ENCODE peak calls at places on chromosome 2, in four cellular contexts. U, N, C and I are unnamed samples.

GRCh38 chr2:175854665-175855064 is 147.4 kb downstream of the LNPK start:
- DNase-seq in U (no peak), N (no peak), C (no peak), I (no peak)

GRCh38 chr2:239820836-239821693 is 204.1 kb downstream of the NDUFA10 start:
- DNase-seq in U (peak; percentile 38), N (peak; percentile 43), C (peak; percentile 67), I (peak; percentile 23)

GRCh38 chr2:3465844-3466481 is 53.4 kb downstream of the ADI1 start:
- DNase-seq in U (no peak), N (no peak), C (peak; percentile 56), I (no peak)

GRCh38 chr2:121490734-121491133 is 39.9 kb upstream of the RNU4ATAC start:
- DNase-seq in U (no peak), N (no peak), C (no peak), I (no peak)

GRCh38 chr2:200148366-200148765 is 158.1 kb upstream of the SPATS2L start:
- DNase-seq in U (no peak), N (no peak), C (no peak), I (no peak)

GRCh38 chr2:10078704-10079191 is 1.5 kb downstream of the CYS1 start:
- DNase-seq in U (no peak), N (no peak), C (no peak), I (no peak)

GRCh38 chr2:67346718-67347407 is 50.3 kb upstream of the ETAA1 start:
- DNase-seq in U (no peak), N (no peak), C (no peak), I (no peak)

GRCh38 chr2:655626-656025 is 21.6 kb downstream of the TMEM18 start:
- DNase-seq in U (no peak), N (no peak), C (peak; percentile 7), I (no peak)

GRCh38 chr2:147405651-147406050 is 439.2 kb upstream of the ACVR2A start:
- DNase-seq in U (no peak), N (no peak), C (no peak), I (no peak)

GRCh38 chr2:197073701-197074433 is 147.4 kb upstream of the PGAP1 start:
- DNase-seq in U (no peak), N (no peak), C (peak; percentile 25), I (peak; percentile 35)

DNA sequence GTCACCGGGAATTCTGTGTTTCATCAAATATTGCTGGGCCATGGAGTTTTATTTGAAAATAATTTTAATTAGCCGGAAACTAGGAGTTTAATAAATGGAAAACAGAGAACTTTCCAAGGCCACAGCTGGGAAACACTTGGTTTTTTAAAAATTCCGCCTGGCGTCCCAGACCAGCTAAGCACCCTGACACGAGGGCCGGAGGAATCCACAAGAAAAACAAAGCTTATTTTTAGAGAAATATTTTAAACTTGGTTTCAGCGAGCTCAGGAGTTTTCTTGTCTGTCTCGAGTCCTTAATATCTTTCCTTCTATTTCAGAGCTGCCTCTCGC is 8.2 kb downstream of the ZFP36L2 start:
- DNase-seq in U (no peak), N (no peak), C (no peak), I (no peak)
- TF ChIP-seq CTCF in U (peak; percentile 15), N (no peak), C (peak; percentile 6), I (no peak)

GRCh38 chr2:184339966-184340365 is 258.4 kb upstream of the ZNF804A start:
- DNase-seq in U (no peak), N (no peak), C (no peak), I (no peak)

GRCh38 chr2:184336688-184337087 is 261.6 kb upstream of the ZNF804A start:
- DNase-seq in U (no peak), N (no peak), C (no peak), I (no peak)

GRCh38 chr2:184338776-184339175 is 259.6 kb upstream of the ZNF804A start:
- DNase-seq in U (peak; percentile 54), N (no peak), C (no peak), I (no peak)
- H3K4me3 ChIP-seq in U (no peak overlapping the region), N (no peak overlapping the region), C (no peak overlapping the region), I (no peak overlapping the region)

GRCh38 chr2:62505109-62505508 is 886 bp downstream of the TMEM17 start:
- DNase-seq in U (no peak), N (no peak), C (no peak), I (no peak)
- H3K27ac ChIP-seq in U (peak overlapping the region; percentile 84), N (peak overlapping the region; percentile 86), C (peak overlapping the region; percentile 93), I (peak overlapping the region; percentile 87)

DNA sequence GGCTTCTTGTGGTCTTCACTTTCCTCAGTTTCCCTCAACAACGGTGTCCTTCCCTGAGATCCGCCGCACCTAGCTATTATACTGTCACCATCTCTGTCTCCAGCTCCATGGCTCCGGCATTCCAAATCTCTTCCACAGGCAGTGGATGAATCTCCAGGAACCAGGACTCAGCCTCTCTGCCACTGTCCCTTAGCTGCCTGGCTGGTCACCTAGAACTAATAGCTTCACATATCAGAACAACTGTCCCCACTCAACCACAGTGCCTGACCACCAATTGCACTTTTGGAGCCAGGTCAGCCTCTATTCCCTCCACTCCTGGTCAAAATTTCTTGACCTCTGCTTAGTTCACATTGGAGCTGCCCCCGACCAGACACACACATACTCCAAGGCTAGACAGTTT is 38.1 kb upstream of the AFF3 start:
- DNase-seq in U (no peak), N (no peak), C (no peak), I (no peak)
- TF ChIP-seq CTCF in U (no peak), N (no peak), C (no peak), I (no peak)

GRCh38 chr2:71465961-71466300 is 12.6 kb downstream of the DYSF start:
- DNase-seq in U (no peak), N (no peak), C (no peak), I (no peak)
- H3K4me3 ChIP-seq in U (peak overlapping the region; percentile 82), N (peak overlapping the region; percentile 60), C (peak overlapping the region; percentile 59), I (peak overlapping the region; percentile 60)

GRCh38 chr2:64330281-64330680 is 123.7 kb upstream of the LGALSL start:
- DNase-seq in U (no peak), N (no peak), C (no peak), I (no peak)
- H3K27ac ChIP-seq in U (no peak overlapping the region), N (peak overlapping the region; percentile 53), C (peak overlapping the region; percentile 50), I (peak overlapping the region; percentile 69)

GRCh38 chr2:86703704-86704370 is 16.3 kb upstream of the RMND5A start:
- DNase-seq in U (no peak), N (peak; percentile 66), C (peak; percentile 33), I (peak; percentile 70)
- TF ChIP-seq CTCF in U (no peak), N (peak; percentile 61), C (no peak), I (no peak)

DNA sequence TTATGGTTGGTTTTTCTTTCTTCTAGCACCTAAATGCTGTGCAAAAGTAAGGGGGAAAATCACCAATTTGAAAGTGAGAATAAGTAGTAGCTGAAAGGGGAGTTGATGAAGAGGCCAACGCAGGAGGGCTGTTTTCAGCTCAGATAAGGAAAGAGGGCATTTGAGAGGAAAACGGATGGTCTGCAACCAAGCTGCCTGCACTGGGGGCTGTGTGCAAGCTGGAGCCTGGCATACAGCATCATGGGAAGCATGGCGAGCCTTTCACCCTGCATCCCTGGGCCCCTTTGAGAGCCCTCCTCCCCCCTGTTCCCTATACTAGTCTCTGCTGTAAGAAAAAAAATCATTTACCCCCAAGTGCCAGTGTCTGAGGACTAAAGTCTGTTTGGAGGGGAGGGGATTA is 120.9 kb downstream of the FSHR start:
- DNase-seq in U (no peak), N (no peak), C (no peak), I (no peak)
- H3K4me3 ChIP-seq in U (no peak overlapping the region), N (no peak overlapping the region), C (no peak overlapping the region), I (no peak overlapping the region)